ENCODE peak calls at places on chromosomes 3 and 15, in eight cellular contexts. B is GM12878, E is suprapubic skin, C is body of pancreas, X is breast epithelium, Q is K562, W is adrenal gland, R is A549. K is an unnamed sample.

GRCh38 chr3:120285508-120285841 is 453 bp upstream of the GPR156 start:
- DNase-seq in Q (no peak), R (no peak), X (no peak), E (no peak), C (no peak), B (no peak), W (no peak), K (no peak)

GRCh38 chr3:140953028-140953960 is 11.7 kb downstream of the SLC25A36 start:
- DNase-seq in W (no peak), C (no peak), X (no peak), R (peak; percentile 29), B (no peak), Q (peak; percentile 65), E (no peak), K (no peak)

GRCh38 chr3:188165596-188165995 is 11.6 kb downstream of the LPP start:
- DNase-seq in Q (no peak), B (no peak), X (no peak), C (no peak), R (peak; percentile 51), E (no peak), W (no peak), K (no peak)

GRCh38 chr3:9795212-9795611 is 2.3 kb downstream of the ARPC4 start:
- DNase-seq in C (no peak), X (no peak), Q (no peak), B (peak; percentile 42), W (no peak), E (no peak), R (no peak), K (no peak)

GRCh38 chr3:13698498-13698897 is 149.6 kb downstream of the FBLN2 start:
- DNase-seq in X (no peak), W (no peak), B (no peak), R (no peak), Q (no peak), C (no peak), E (no peak), K (no peak)

GRCh38 chr15:70045045-70045444 is 52.7 kb downstream of the TLE3 start:
- DNase-seq in X (peak; percentile 7), Q (no peak), C (no peak), R (no peak), B (no peak), E (no peak), W (no peak), K (no peak)

GRCh38 chr3:10262027-10262426 is 13.8 kb downstream of the TATDN2 start:
- DNase-seq in W (no peak), E (no peak), X (no peak), Q (no peak), C (no peak), R (no peak), B (no peak), K (no peak)

GRCh38 chr15:64282701-64283100 is 73.3 kb downstream of the CSNK1G1 start:
- DNase-seq in X (no peak), E (no peak), C (no peak), R (no peak), Q (no peak), W (no peak), B (no peak), K (no peak)

GRCh38 chr15:33279613-33280205 is 31.1 kb upstream of the RYR3 start:
- DNase-seq in R (peak; percentile 63), Q (no peak), X (no peak), E (no peak), W (no peak), B (no peak), C (no peak), K (no peak)

GRCh38 chr3:75272708-75273107 is 391.4 kb upstream of the FRG2C start:
- DNase-seq in Q (no peak), B (no peak), E (no peak), R (no peak), W (peak; percentile 19), X (no peak), C (no peak), K (no peak)

GRCh38 chr3:142577701-142578308 is 728 bp downstream of the ATR start:
- DNase-seq in C (no peak), R (no peak), Q (peak; percentile 18), W (no peak), B (no peak), E (no peak), X (no peak), K (no peak)

GRCh38 chr15:76337047-76337738 is 620 bp downstream of the ISL2 start:
- DNase-seq in E (no peak), Q (peak; percentile 81), B (no peak), C (no peak), X (no peak), W (no peak), R (peak; percentile 41), K (no peak)

GRCh38 chr3:77546246-77546645 is 506.3 kb downstream of the ROBO2 start:
- DNase-seq in Q (no peak), B (no peak), R (no peak), W (no peak), C (no peak), E (no peak), X (no peak), K (no peak)

GRCh38 chr3:64272271-64272670 is 47.0 kb upstream of the PRICKLE2 start:
- DNase-seq in W (no peak), X (no peak), E (no peak), C (no peak), B (no peak), Q (no peak), R (no peak), K (no peak)

GRCh38 chr15:89452330-89452836 is 44.0 kb downstream of the RHCG start:
- DNase-seq in B (no peak), C (no peak), X (no peak), E (no peak), Q (no peak), W (no peak), R (no peak), K (no peak)

GRCh38 chr3:179688847-179689246 is 36.0 kb downstream of the USP13 start:
- DNase-seq in W (no peak), X (no peak), E (no peak), R (no peak), B (no peak), Q (no peak), C (no peak), K (no peak)

GRCh38 chr3:2851356-2851755 is 258.8 kb downstream of the IL5RA start:
- DNase-seq in W (no peak), B (no peak), X (no peak), Q (no peak), R (no peak), E (no peak), C (no peak), K (no peak)

GRCh38 chr3:122383915-122384697 is at the start of gene FAM162A:
- DNase-seq in B (peak; percentile 83), R (peak; percentile 95), Q (peak; percentile 94), X (peak; percentile 90), W (peak; percentile 95), E (peak; percentile 93), C (peak; percentile 95), K (peak; percentile 85)
- TF ChIP-seq POLR2A in B (peak; percentile 96), R (peak; percentile 90), Q (peak; percentile 76), X (peak; percentile 72), W (peak; percentile 88), E (peak; percentile 79), C (peak; percentile 97), K (peak; percentile 95)

DNA sequence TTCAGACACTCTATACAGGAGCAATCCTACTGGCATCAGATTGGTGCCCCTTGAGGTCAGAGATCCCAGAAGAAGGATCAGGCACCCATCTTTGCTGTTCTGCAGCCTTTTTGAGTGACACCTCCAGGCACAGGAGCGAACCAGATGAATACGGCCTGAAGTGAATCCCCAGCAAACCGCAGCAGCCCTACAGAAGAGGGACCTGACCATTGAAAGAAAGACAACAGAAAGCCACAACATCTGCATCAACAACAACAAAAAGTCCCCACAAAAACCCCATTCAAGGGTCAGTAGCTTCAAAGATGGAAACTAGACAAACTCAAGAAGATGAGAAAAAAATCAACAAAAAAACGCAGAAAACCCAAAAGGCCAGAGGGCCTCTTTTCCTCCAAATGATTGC is 130.4 kb downstream of the PPM1L start:
- DNase-seq in W (no peak), C (no peak), E (no peak), R (no peak), B (peak; percentile 64), Q (no peak), X (no peak), K (no peak)
- H3K4me3 ChIP-seq in W (no peak overlapping the region), C (no peak overlapping the region), E (no peak overlapping the region), R (no peak overlapping the region), B (no peak overlapping the region), Q (no peak overlapping the region), X (no peak overlapping the region), K (no peak overlapping the region)

GRCh38 chr15:85030301-85031049 is 48.8 kb downstream of the PDE8A start:
- DNase-seq in X (no peak), E (no peak), Q (no peak), R (no peak), C (no peak), B (no peak), W (no peak), K (no peak)
- H3K4me1 ChIP-seq in X (no peaks in the 10 kb centered on the region), E (peaks cover 32% of the 10 kb centered on the region), Q (peaks cover 15% of the 10 kb centered on the region), R (peaks cover 95% of the 10 kb centered on the region), C (peaks cover 77% of the 10 kb centered on the region), B (peaks cover 25% of the 10 kb centered on the region), W (peaks cover 77% of the 10 kb centered on the region), K (peaks cover 34% of the 10 kb centered on the region)

GRCh38 chr15:65530318-65531111 is at the start of gene HACD3:
- DNase-seq in B (peak; percentile 21), W (peak; percentile 87), Q (peak; percentile 94), C (peak; percentile 86), X (peak; percentile 79), R (peak; percentile 90), E (peak; percentile 85), K (peak; percentile 63)
- TF ChIP-seq POLR2A in B (peak; percentile 90), W (no peak), Q (peak; percentile 86), C (peak; percentile 59), X (no peak), R (peak; percentile 89), E (peak; percentile 16), K (peak; percentile 58)

GRCh38 chr15:68653031-68653635 is 74.3 kb downstream of the CORO2B start:
- DNase-seq in E (peak; percentile 59), C (no peak), B (no peak), R (no peak), X (peak; percentile 31), Q (no peak), W (no peak), K (no peak)

GRCh38 chr15:68654786-68655560 is 76.2 kb downstream of the CORO2B start:
- DNase-seq in E (peak; percentile 37), C (no peak), B (no peak), X (peak; percentile 17), R (no peak), Q (no peak), W (no peak), K (no peak)

GRCh38 chr15:68652141-68652540 is 73.3 kb downstream of the CORO2B start:
- DNase-seq in Q (no peak), R (no peak), B (no peak), W (no peak), C (no peak), E (peak; percentile 53), X (peak; percentile 7), K (no peak)

GRCh38 chr15:68653795-68654194 is 75.0 kb downstream of the CORO2B start:
- DNase-seq in W (no peak), B (no peak), E (no peak), R (no peak), X (peak; percentile 2), C (no peak), Q (no peak), K (no peak)

GRCh38 chr15:68650901-68651709 is 72.3 kb downstream of the CORO2B start:
- DNase-seq in C (peak; percentile 70), W (peak; percentile 48), E (peak; percentile 65), B (no peak), R (peak; percentile 78), Q (peak; percentile 70), X (peak; percentile 49), K (no peak)
- H3K4me3 ChIP-seq in C (no peak overlapping the region), W (no peak overlapping the region), E (no peak overlapping the region), B (no peak overlapping the region), R (no peak overlapping the region), Q (no peak overlapping the region), X (no peak overlapping the region), K (no peak overlapping the region)